ENCODE peak calls at places on chromosome 5, in five cellular contexts. One of them, this sample, is unnamed.

GRCh38 chr5:142720561-142721275 is 34.8 kb upstream of the FGF1 start:
- DNase-seq in stomach: peak
- DNase-seq in IMR-90: peak
- DNase-seq in esophagus squamous epithelium: no peak
- DNase-seq in thyroid gland: no peak
- DNase-seq in this sample: no peak

GRCh38 chr5:96680759-96681158 is 18.6 kb downstream of the CAST start:
- DNase-seq in stomach: no peak
- DNase-seq in IMR-90: no peak
- DNase-seq in esophagus squamous epithelium: no peak
- DNase-seq in thyroid gland: no peak
- DNase-seq in this sample: no peak

GRCh38 chr5:89707891-89708290 is 701.7 kb downstream of the CETN3 start:
- DNase-seq in stomach: no peak
- DNase-seq in IMR-90: no peak
- DNase-seq in esophagus squamous epithelium: no peak
- DNase-seq in thyroid gland: no peak
- DNase-seq in this sample: peak

GRCh38 chr5:152514827-152515397 is 109.8 kb upstream of the NMUR2 start:
- DNase-seq in stomach: no peak
- DNase-seq in IMR-90: peak
- DNase-seq in esophagus squamous epithelium: no peak
- DNase-seq in thyroid gland: no peak
- DNase-seq in this sample: peak

GRCh38 chr5:57692582-57693487 is 210.2 kb upstream of the ACTBL2 start:
- DNase-seq in stomach: peak
- DNase-seq in IMR-90: peak
- DNase-seq in esophagus squamous epithelium: no peak
- DNase-seq in thyroid gland: peak
- DNase-seq in this sample: peak

GRCh38 chr5:129249891-129250290 is 155.3 kb downstream of the ISOC1 start:
- DNase-seq in stomach: no peak
- DNase-seq in IMR-90: no peak
- DNase-seq in esophagus squamous epithelium: no peak
- DNase-seq in thyroid gland: no peak
- DNase-seq in this sample: no peak

GRCh38 chr5:43514471-43514815 is 505 bp downstream of the C5orf34 start:
- DNase-seq in stomach: no peak
- DNase-seq in IMR-90: peak
- DNase-seq in esophagus squamous epithelium: no peak
- DNase-seq in thyroid gland: no peak
- DNase-seq in this sample: no peak

GRCh38 chr5:16538001-16538400 is 72.4 kb upstream of the ZNF622 start:
- DNase-seq in stomach: no peak
- DNase-seq in IMR-90: no peak
- DNase-seq in esophagus squamous epithelium: no peak
- DNase-seq in thyroid gland: no peak
- DNase-seq in this sample: no peak

GRCh38 chr5:177426566-177427210 is at the start of gene GRK6:
- DNase-seq in stomach: peak
- DNase-seq in IMR-90: no peak
- DNase-seq in esophagus squamous epithelium: no peak
- DNase-seq in thyroid gland: peak
- DNase-seq in this sample: peak

GRCh38 chr5:177427211-177427822 is 841 bp downstream of the GRK6 start:
- DNase-seq in stomach: no peak
- DNase-seq in IMR-90: no peak
- DNase-seq in esophagus squamous epithelium: no peak
- DNase-seq in thyroid gland: no peak
- DNase-seq in this sample: peak

GRCh38 chr5:177427919-177428573 is 1.6 kb downstream of the GRK6 start:
- DNase-seq in stomach: no peak
- DNase-seq in IMR-90: no peak
- DNase-seq in esophagus squamous epithelium: no peak
- DNase-seq in thyroid gland: no peak
- DNase-seq in this sample: peak

GRCh38 chr5:177425196-177425800 is 1.2 kb upstream of the GRK6 start:
- DNase-seq in stomach: peak
- DNase-seq in IMR-90: no peak
- DNase-seq in esophagus squamous epithelium: no peak
- DNase-seq in thyroid gland: peak
- DNase-seq in this sample: no peak

DNA sequence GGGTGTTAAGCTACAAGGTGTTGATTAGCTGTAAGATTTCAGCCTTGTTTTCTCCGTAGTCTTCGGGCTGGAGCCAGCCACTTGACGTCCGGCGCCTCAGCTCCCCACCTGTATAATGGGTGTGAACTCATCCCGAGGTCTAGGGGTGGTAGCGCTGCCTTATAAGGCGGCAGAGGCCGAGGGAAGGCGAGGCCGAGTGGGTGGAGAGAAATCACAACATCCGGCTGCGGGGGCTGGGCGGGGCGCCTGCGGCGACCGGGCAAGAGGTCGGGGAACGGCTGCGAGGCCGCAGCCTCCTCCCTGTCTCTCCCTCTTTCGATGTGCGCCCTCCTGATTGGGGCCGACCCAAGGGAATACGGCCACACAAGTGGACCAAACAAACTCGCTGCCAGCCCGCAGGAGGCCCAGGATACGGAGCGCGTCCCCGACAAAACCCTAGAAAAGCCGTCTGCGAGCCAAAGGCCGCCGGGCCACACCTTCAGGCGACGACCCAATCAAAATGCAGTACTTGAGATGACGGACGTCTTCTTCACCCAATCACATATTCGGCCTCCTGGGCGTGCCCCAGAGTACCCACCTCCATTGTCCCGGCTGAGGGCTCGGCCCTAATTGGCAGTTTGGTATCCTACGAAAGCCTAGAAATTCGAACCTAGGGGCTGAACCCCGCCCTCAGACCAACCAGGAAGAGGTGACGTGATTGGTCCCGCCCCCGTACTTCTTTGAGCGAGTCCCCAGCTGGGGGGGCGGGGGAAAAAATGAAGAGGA is 493 bp upstream of the GRK6 start:
- DNase-seq in stomach: peak
- DNase-seq in IMR-90: peak
- DNase-seq in esophagus squamous epithelium: peak
- DNase-seq in thyroid gland: peak
- DNase-seq in this sample: peak
- TF ChIP-seq POLR2A in stomach: no peak
- TF ChIP-seq POLR2A in IMR-90: peak
- TF ChIP-seq POLR2A in esophagus squamous epithelium: peak
- TF ChIP-seq POLR2A in thyroid gland: no peak
- TF ChIP-seq POLR2A in this sample: peak

GRCh38 chr5:159100022-159100927 is 559 bp upstream of the EBF1 start:
- DNase-seq in stomach: peak
- DNase-seq in IMR-90: peak
- DNase-seq in esophagus squamous epithelium: peak
- DNase-seq in thyroid gland: peak
- DNase-seq in this sample: peak
- TF ChIP-seq POLR2A in stomach: no peak
- TF ChIP-seq POLR2A in IMR-90: peak
- TF ChIP-seq POLR2A in esophagus squamous epithelium: peak
- TF ChIP-seq POLR2A in thyroid gland: no peak
- TF ChIP-seq POLR2A in this sample: no peak

GRCh38 chr5:2381861-2382260 is 369.6 kb downstream of the IRX2 start:
- DNase-seq in stomach: no peak
- DNase-seq in IMR-90: no peak
- DNase-seq in esophagus squamous epithelium: no peak
- DNase-seq in thyroid gland: no peak
- DNase-seq in this sample: no peak

GRCh38 chr5:2381070-2381469 is 370.4 kb downstream of the IRX2 start:
- DNase-seq in stomach: no peak
- DNase-seq in IMR-90: no peak
- DNase-seq in esophagus squamous epithelium: no peak
- DNase-seq in thyroid gland: no peak
- DNase-seq in this sample: no peak

GRCh38 chr5:2376486-2376885 is 375.0 kb downstream of the IRX2 start:
- DNase-seq in stomach: no peak
- DNase-seq in IMR-90: no peak
- DNase-seq in esophagus squamous epithelium: no peak
- DNase-seq in thyroid gland: no peak
- DNase-seq in this sample: no peak

GRCh38 chr5:2378108-2378507 is 373.4 kb downstream of the IRX2 start:
- DNase-seq in stomach: no peak
- DNase-seq in IMR-90: no peak
- DNase-seq in esophagus squamous epithelium: no peak
- DNase-seq in thyroid gland: no peak
- DNase-seq in this sample: no peak

DNA sequence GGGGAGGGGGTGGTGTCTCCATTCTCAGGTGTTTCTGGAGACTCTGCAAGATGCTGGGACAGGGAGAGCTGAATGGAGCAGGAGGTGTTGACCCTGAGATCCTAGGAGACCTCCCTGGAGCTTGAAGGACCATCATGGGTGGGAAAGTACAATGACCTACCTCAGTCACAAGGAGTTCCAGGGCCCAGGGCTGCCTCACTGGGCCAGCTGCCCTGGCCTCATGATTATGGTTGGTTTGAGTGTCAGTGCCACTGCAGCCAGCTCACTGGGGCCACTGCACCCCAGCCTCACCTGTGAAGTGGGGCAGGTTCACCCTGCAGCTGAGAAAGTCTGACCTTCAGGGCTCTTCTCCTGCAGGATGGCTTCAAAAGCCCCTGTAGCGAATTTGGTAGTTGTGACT is 372.5 kb downstream of the IRX2 start:
- DNase-seq in stomach: no peak
- DNase-seq in IMR-90: no peak
- DNase-seq in esophagus squamous epithelium: no peak
- DNase-seq in thyroid gland: no peak
- DNase-seq in this sample: no peak
- TF ChIP-seq POLR2A in stomach: no peak
- TF ChIP-seq POLR2A in IMR-90: no peak
- TF ChIP-seq POLR2A in esophagus squamous epithelium: no peak
- TF ChIP-seq POLR2A in thyroid gland: no peak
- TF ChIP-seq POLR2A in this sample: no peak

DNA sequence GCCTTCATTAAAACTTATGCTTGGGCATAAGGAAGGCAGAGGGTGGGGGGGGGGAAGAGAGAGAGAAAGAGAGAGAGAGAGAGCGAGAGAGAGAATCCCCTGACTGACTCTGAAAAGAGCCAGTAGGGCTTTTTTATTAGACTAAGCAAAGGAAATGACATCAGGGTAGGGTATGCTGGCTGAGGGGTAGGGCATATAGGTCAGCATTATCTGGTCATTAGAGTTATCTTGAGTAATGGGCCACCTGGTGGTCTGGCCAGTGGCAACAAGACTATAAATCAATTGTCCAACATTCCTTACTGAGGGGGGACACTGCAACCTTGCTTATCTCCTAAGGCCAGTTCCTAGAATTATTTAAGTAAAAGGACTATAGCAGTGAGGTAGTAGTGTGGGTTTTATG is 67.2 kb downstream of the TSSK1B start:
- DNase-seq in stomach: no peak
- DNase-seq in IMR-90: no peak
- DNase-seq in esophagus squamous epithelium: no peak
- DNase-seq in thyroid gland: no peak
- DNase-seq in this sample: no peak
- TF ChIP-seq POLR2A in stomach: no peak
- TF ChIP-seq POLR2A in IMR-90: no peak
- TF ChIP-seq POLR2A in esophagus squamous epithelium: no peak
- TF ChIP-seq POLR2A in thyroid gland: no peak
- TF ChIP-seq POLR2A in this sample: no peak

DNA sequence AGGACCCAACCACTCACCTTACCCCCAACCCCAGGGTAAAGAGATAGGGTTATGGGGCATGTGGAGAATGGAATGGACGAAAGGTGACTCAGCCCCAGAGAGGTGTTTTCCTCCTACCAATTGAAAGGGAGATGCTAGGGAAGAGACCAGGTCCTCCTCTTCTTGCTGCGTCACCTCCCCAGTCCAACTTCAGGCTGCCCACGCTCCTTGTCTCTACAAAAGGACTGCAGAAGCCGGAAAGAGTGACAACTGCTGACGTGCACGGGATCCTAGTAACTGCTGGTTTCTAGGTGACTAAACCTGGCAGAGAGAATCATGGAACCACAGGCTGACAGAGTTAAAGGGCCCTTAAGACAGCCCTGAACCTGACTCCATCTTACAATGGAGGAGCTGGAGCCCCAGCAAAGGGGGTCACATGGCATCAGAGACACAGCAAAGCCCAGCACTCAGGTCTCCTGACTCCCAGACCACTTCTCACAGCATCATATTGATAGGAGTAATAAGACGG is 2.2 kb downstream of the GPX3 start:
- DNase-seq in stomach: no peak
- DNase-seq in IMR-90: no peak
- DNase-seq in esophagus squamous epithelium: no peak
- DNase-seq in thyroid gland: peak
- DNase-seq in this sample: no peak
- TF ChIP-seq POLR2A in stomach: no peak
- TF ChIP-seq POLR2A in IMR-90: no peak
- TF ChIP-seq POLR2A in esophagus squamous epithelium: no peak
- TF ChIP-seq POLR2A in thyroid gland: no peak
- TF ChIP-seq POLR2A in this sample: no peak

This sample was measured in NB4.